ENCODE peak calls at places on chromosomes 7 and 10, in nine cellular contexts. Y, P, M, F, A, Q, E, W and I are unnamed samples.

GRCh38 chr10:14625210-14625621 is 149.5 kb downstream of the FAM107B start:
- DNase-seq in P (no peak), M (no peak), F (no peak), W (no peak), Q (no peak), A (no peak), E (no peak), Y (no peak), I (no peak)

GRCh38 chr10:19816420-19817250 is at the start of gene PLXDC2:
- DNase-seq in Q (peak), P (no peak), Y (no peak), M (peak), A (no peak), W (no peak), E (peak), F (no peak), I (no peak)

GRCh38 chr10:5665380-5666323 is 743 bp downstream of the ASB13 start:
- DNase-seq in A (no peak), P (no peak), F (no peak), Q (peak), E (peak), M (no peak), W (peak), Y (no peak), I (no peak)

GRCh38 chr7:88523645-88524044 is 217.0 kb upstream of the STEAP4 start:
- DNase-seq in A (no peak), F (no peak), Y (no peak), Q (no peak), P (no peak), E (no peak), W (no peak), M (no peak), I (no peak)

GRCh38 chr7:4642468-4643203 is 39.5 kb upstream of the FOXK1 start:
- DNase-seq in P (no peak), Q (no peak), W (no peak), M (no peak), A (no peak), F (no peak), E (no peak), Y (no peak), I (no peak)

GRCh38 chr10:52779541-52780390 is 7.2 kb upstream of the MBL2 start:
- DNase-seq in W (peak), M (no peak), P (no peak), Q (peak), Y (no peak), A (no peak), E (peak), F (peak), I (no peak)

GRCh38 chr10:119104653-119105024 is 726 bp downstream of the DENND10 start:
- DNase-seq in Y (no peak), M (no peak), Q (no peak), F (no peak), W (no peak), P (no peak), A (no peak), E (no peak), I (no peak)

GRCh38 chr7:2471396-2471795 is 4.8 kb downstream of the GRIFIN start:
- DNase-seq in Q (no peak), P (no peak), A (no peak), F (no peak), E (no peak), W (no peak), Y (no peak), M (peak), I (no peak)

GRCh38 chr10:36624551-36625100 is 500.8 kb upstream of the ANKRD30A start:
- DNase-seq in A (no peak), W (no peak), F (no peak), P (no peak), M (no peak), Y (no peak), Q (no peak), E (no peak), I (no peak)

GRCh38 chr7:15684834-15685233 is 1.6 kb downstream of the MEOX2 start:
- DNase-seq in Q (peak), P (no peak), E (no peak), M (no peak), Y (no peak), F (no peak), A (no peak), W (no peak), I (no peak)

GRCh38 chr7:157076466-157076865 is 62.3 kb upstream of the UBE3C start:
- DNase-seq in E (no peak), M (no peak), A (no peak), W (no peak), F (no peak), P (no peak), Y (no peak), Q (no peak), I (no peak)

GRCh38 chr10:1166101-1166827 is 110.1 kb downstream of the WDR37 start:
- DNase-seq in F (no peak), W (no peak), Y (no peak), Q (no peak), A (no peak), E (no peak), M (no peak), P (no peak), I (no peak)

GRCh38 chr10:50470798-50471582 is 152.8 kb downstream of the SGMS1 start:
- DNase-seq in F (no peak), P (no peak), A (no peak), M (peak), W (peak), Y (no peak), Q (no peak), E (peak), I (no peak)